ENCODE peak calls at places on chromosome 10, in seven cellular contexts. U is H1, D is K562, A is SK-N-SH, C is HCT116, X is GM12878, Q is HepG2. E is an unnamed sample.

GRCh38 chr10:122362621-122363020 is 11.9 kb upstream of the PLEKHA1 start:
- DNase-seq in U (peak; percentile 23), D (no peak), A (no peak), C (no peak), X (no peak), Q (no peak), E (no peak)

GRCh38 chr10:113992601-113993011 is 51.1 kb upstream of the ADRB1 start:
- DNase-seq in U (no peak), D (no peak), A (no peak), C (no peak), X (no peak), Q (no peak), E (no peak)

GRCh38 chr10:125534515-125534914 is 148.4 kb downstream of the TEX36 start:
- DNase-seq in U (no peak), D (no peak), A (no peak), C (no peak), X (no peak), Q (no peak), E (no peak)

GRCh38 chr10:61192042-61192441 is 248.1 kb upstream of the RHOBTB1 start:
- DNase-seq in U (no peak), D (no peak), A (no peak), C (no peak), X (no peak), Q (no peak), E (no peak)

GRCh38 chr10:71920540-71921318 is 43.5 kb upstream of the CHST3 start:
- DNase-seq in U (no peak), D (peak; percentile 32), A (no peak), C (no peak), X (no peak), Q (no peak), E (no peak)

GRCh38 chr10:61891911-61892310 is 9.6 kb upstream of the ARID5B start:
- DNase-seq in U (no peak), D (no peak), A (no peak), C (no peak), X (no peak), Q (no peak), E (no peak)

GRCh38 chr10:69801434-69802315 is at the start of gene COL13A1:
- DNase-seq in U (peak; percentile 89), D (peak; percentile 29), A (peak; percentile 65), C (peak; percentile 71), X (no peak), Q (no peak), E (peak; percentile 73)

GRCh38 chr10:21961847-21962246 is 41.7 kb downstream of the DNAJC1 start:
- DNase-seq in U (no peak), D (peak; percentile 50), A (no peak), C (no peak), X (no peak), Q (no peak), E (no peak)

GRCh38 chr10:91493313-91493712 is 83.2 kb downstream of the HECTD2 start:
- DNase-seq in U (no peak), D (no peak), A (peak; percentile 53), C (peak; percentile 32), X (no peak), Q (peak; percentile 41), E (no peak)

GRCh38 chr10:96285331-96285752 is 14.0 kb upstream of the BLNK start:
- DNase-seq in U (peak; percentile 57), D (no peak), A (no peak), C (no peak), X (no peak), Q (no peak), E (no peak)

DNA sequence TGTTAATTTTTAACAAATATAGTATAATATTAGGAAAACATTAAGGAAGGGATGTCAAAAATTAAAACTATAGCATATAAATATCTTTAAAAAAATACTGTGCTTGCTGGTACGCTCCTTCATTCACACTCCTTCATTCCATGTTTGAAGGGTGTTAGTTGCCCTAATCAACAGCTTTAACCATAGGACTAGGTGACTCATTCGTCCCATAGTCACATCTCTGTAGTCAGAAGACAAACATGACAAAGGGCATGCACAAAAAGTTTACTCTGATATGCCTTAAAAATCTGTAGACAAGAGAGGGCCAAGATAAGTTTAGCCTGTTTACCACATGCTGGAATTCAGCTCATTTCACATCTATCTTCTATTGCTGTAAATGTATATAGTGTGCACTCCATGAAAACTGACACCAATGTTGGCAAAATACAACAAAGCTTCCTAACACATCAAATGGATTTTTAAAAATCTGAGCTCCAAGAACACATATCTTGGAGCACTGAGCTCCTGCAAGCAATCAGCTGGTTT is 628 bp downstream of the FAM13C start:
- DNase-seq in U (no peak), D (no peak), A (no peak), C (no peak), X (no peak), Q (peak; percentile 4), E (no peak)
- H3K4me3 ChIP-seq in U (peak overlapping the region; percentile 58), D (no peak overlapping the region), A (peak overlapping the region; percentile 66), C (no peak overlapping the region), X (no peak overlapping the region), Q (peak overlapping the region; percentile 72), E (peak overlapping the region; percentile 44)

DNA sequence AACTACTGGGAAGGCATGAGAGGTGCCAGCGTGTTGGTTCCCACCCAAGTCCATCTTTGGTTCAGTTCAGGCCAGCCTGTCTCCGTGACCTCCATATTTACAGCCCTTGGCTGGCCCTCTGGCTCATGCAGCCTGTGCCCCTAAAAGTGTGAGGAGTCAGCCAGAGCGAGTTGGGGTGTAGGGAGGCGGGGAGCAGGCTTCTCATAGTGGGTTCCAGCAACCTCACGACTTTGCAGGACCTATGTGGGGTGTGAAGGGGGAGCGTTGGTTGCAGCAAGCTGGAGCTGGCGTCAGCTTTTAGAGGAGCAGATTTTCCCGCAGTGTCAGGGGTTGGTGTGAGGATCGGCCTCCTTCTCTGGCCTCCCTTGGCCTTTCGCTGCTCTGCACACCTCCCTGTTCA is 9.8 kb downstream of the TSPAN14 start:
- DNase-seq in U (no peak), D (no peak), A (no peak), C (no peak), X (no peak), Q (no peak), E (no peak)
- TF ChIP-seq YY1 in U (no peak), D (no peak), A (no peak), C (no peak), X (no peak), Q (no peak), E (no peak)

GRCh38 chr10:68231106-68231901 is 609 bp downstream of the ATOH7 start:
- DNase-seq in U (peak; percentile 88), D (peak; percentile 79), A (peak; percentile 98), C (peak; percentile 45), X (no peak), Q (peak; percentile 30), E (peak; percentile 58)
- H3K4me3 ChIP-seq in U (peak overlapping the region; percentile 66), D (peak overlapping the region; percentile 37), A (peak overlapping the region; percentile 59), C (peak overlapping the region; percentile 42), X (peak overlapping the region; percentile 61), Q (peak overlapping the region; percentile 68), E (peak overlapping the region; percentile 60)

GRCh38 chr10:93070378-93071176 is 3.1 kb upstream of the CYP26A1 start:
- DNase-seq in U (no peak), D (no peak), A (no peak), C (no peak), X (no peak), Q (no peak), E (no peak)

GRCh38 chr10:93067443-93068365 is 6.0 kb upstream of the CYP26A1 start:
- DNase-seq in U (no peak), D (no peak), A (no peak), C (no peak), X (no peak), Q (no peak), E (no peak)

GRCh38 chr10:93066544-93066913 is 5.9 kb downstream of the CYP26C1 start:
- DNase-seq in U (no peak), D (no peak), A (peak; percentile 31), C (no peak), X (no peak), Q (no peak), E (no peak)

GRCh38 chr10:93069245-93069561 is 4.5 kb upstream of the CYP26A1 start:
- DNase-seq in U (no peak), D (no peak), A (no peak), C (no peak), X (no peak), Q (no peak), E (no peak)

GRCh38 chr10:93068411-93069244 is 5.1 kb upstream of the CYP26A1 start:
- DNase-seq in U (peak; percentile 82), D (no peak), A (peak; percentile 71), C (no peak), X (no peak), Q (no peak), E (no peak)
- TF ChIP-seq YY1 in U (no peak), D (no peak), A (no peak), C (no peak), X (no peak), Q (no peak), E (no peak)

GRCh38 chr10:132538790-132539421 is 1.3 kb downstream of the INPP5A start:
- DNase-seq in U (no peak), D (no peak), A (peak; percentile 9), C (no peak), X (no peak), Q (no peak), E (no peak)

GRCh38 chr10:132541129-132541528 is 3.5 kb downstream of the INPP5A start:
- DNase-seq in U (no peak), D (no peak), A (no peak), C (no peak), X (no peak), Q (no peak), E (no peak)

GRCh38 chr10:132540456-132540855 is 2.9 kb downstream of the INPP5A start:
- DNase-seq in U (no peak), D (no peak), A (no peak), C (no peak), X (no peak), Q (no peak), E (no peak)

GRCh38 chr10:132539431-132539839 is 1.8 kb downstream of the INPP5A start:
- DNase-seq in U (no peak), D (no peak), A (no peak), C (no peak), X (no peak), Q (no peak), E (no peak)

GRCh38 chr10:132539894-132540293 is 2.3 kb downstream of the INPP5A start:
- DNase-seq in U (no peak), D (no peak), A (no peak), C (no peak), X (no peak), Q (no peak), E (no peak)
- H3K4me3 ChIP-seq in U (no peak overlapping the region), D (no peak overlapping the region), A (no peak overlapping the region), C (no peak overlapping the region), X (peak overlapping the region; percentile 78), Q (no peak overlapping the region), E (no peak overlapping the region)